ENCODE peak calls at places on chromosome 4, in six cellular contexts. S is H1, L is K562, U is SK-N-SH, V is GM12878, T is HepG2. Z is an unnamed sample.

GRCh38 chr4:122542411-122543236 is 78.2 kb downstream of the IL21 start:
- DNase-seq in S (no peak), L (no peak), U (no peak), V (peak), T (no peak), Z (peak)

GRCh38 chr4:68271851-68272756 is 26.6 kb upstream of the TMPRSS11B start:
- DNase-seq in S (no peak), L (peak), U (peak), V (no peak), T (peak), Z (peak)

GRCh38 chr4:16048639-16049448 is 35.0 kb downstream of the PROM1 start:
- DNase-seq in S (no peak), L (no peak), U (no peak), V (no peak), T (no peak), Z (no peak)

GRCh38 chr4:2795558-2796260 is 2.8 kb downstream of the SH3BP2 start:
- DNase-seq in S (no peak), L (no peak), U (peak), V (no peak), T (no peak), Z (no peak)

GRCh38 chr4:147580396-147580795 is 36.8 kb upstream of the TMEM184C start:
- DNase-seq in S (peak), L (no peak), U (no peak), V (no peak), T (no peak), Z (no peak)

GRCh38 chr4:51906167-51906647 is 63.3 kb downstream of the DCUN1D4 start:
- DNase-seq in S (no peak), L (no peak), U (no peak), V (peak), T (no peak), Z (no peak)

GRCh38 chr4:51831133-51831532 is 11.8 kb upstream of the DCUN1D4 start:
- DNase-seq in S (peak), L (no peak), U (peak), V (no peak), T (peak), Z (no peak)

GRCh38 chr4:183840311-183840710 is 64.8 kb upstream of the STOX2 start:
- DNase-seq in S (peak), L (peak), U (peak), V (peak), T (peak), Z (peak)

GRCh38 chr4:107993969-107994368 is 4.3 kb downstream of the HADH start:
- DNase-seq in S (no peak), L (no peak), U (no peak), V (peak), T (no peak), Z (no peak)

GRCh38 chr4:85149656-85150055 is 183.2 kb upstream of the WDFY3 start:
- DNase-seq in S (no peak), L (no peak), U (no peak), V (no peak), T (no peak), Z (no peak)

GRCh38 chr4:38865445-38865844 is 2.2 kb upstream of the FAM114A1 start:
- DNase-seq in S (no peak), L (no peak), U (no peak), V (no peak), T (peak), Z (no peak)

GRCh38 chr4:155745984-155746383 is 12.8 kb upstream of the GUCY1B1 start:
- DNase-seq in S (no peak), L (no peak), U (no peak), V (no peak), T (no peak), Z (no peak)

GRCh38 chr4:159048166-159048886 is 54.6 kb upstream of the RAPGEF2 start:
- DNase-seq in S (no peak), L (peak), U (peak), V (no peak), T (peak), Z (no peak)

GRCh38 chr4:4606321-4606720 is 64.5 kb upstream of the STX18 start:
- DNase-seq in S (no peak), L (no peak), U (no peak), V (no peak), T (no peak), Z (no peak)

GRCh38 chr4:7960790-7961655 is 21.4 kb upstream of the AFAP1 start:
- DNase-seq in S (no peak), L (no peak), U (peak), V (peak), T (no peak), Z (no peak)

GRCh38 chr4:55733874-55734437 is 85.6 kb upstream of the EXOC1L start:
- DNase-seq in S (no peak), L (peak), U (peak), V (no peak), T (peak), Z (no peak)

GRCh38 chr4:182823576-182823975 is 93.6 kb downstream of the DCTD start:
- DNase-seq in S (no peak), L (no peak), U (no peak), V (no peak), T (no peak), Z (no peak)
- TF ChIP-seq TAF1 in S (no peak), L (no peak), U (no peak), V (no peak), T (no peak), Z (no peak)

DNA sequence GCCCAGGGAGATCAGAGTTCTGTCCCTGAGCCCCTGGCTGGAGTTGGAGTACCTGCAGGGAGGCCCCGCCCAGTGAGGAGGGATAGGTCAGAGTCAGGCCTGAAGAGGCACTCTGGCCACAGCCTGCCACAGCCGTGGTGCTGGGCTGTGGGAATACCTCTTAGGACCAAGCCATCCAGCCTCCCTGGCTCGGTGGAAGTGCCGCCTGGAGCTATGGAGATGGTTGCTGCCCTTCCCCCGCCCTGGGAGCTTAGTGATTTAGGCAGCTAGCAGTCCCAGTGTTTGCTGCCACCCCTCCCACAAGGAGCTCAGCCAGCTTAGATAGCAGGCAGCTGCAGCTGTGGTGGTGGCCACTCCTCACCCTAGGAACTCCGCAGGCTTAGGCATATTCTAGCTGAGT is 446.3 kb upstream of the GNPDA2 start:
- DNase-seq in S (no peak), L (no peak), U (no peak), V (no peak), T (no peak), Z (no peak)
- TF ChIP-seq TAF1 in S (no peak), L (no peak), U (no peak), V (no peak), T (no peak), Z (no peak)

GRCh38 chr4:150828159-150828558 is 186.9 kb downstream of the LRBA start:
- DNase-seq in S (no peak), L (no peak), U (no peak), V (peak), T (no peak), Z (no peak)
- TF ChIP-seq TAF1 in S (no peak), L (no peak), U (no peak), V (no peak), T (no peak), Z (no peak)

GRCh38 chr4:189126040-189126439 is 814.6 kb upstream of the FRG1 start:
- DNase-seq in S (no peak), L (no peak), U (no peak), V (no peak), T (no peak), Z (no peak)

GRCh38 chr4:189124791-189125190 is 815.9 kb upstream of the FRG1 start:
- DNase-seq in S (no peak), L (no peak), U (no peak), V (no peak), T (no peak), Z (no peak)

GRCh38 chr4:189128341-189128740 is 812.3 kb upstream of the FRG1 start:
- DNase-seq in S (no peak), L (no peak), U (no peak), V (no peak), T (no peak), Z (no peak)

GRCh38 chr4:189121336-189121735 is 819.3 kb upstream of the FRG1 start:
- DNase-seq in S (no peak), L (no peak), U (no peak), V (no peak), T (no peak), Z (no peak)

GRCh38 chr4:189124149-189124758 is 816.4 kb upstream of the FRG1 start:
- DNase-seq in S (no peak), L (no peak), U (peak), V (no peak), T (peak), Z (no peak)
- TF ChIP-seq TAF1 in S (no peak), L (no peak), U (no peak), V (no peak), T (no peak), Z (no peak)

GRCh38 chr4:530017-530781 is 31.2 kb downstream of the PIGG start:
- DNase-seq in S (no peak), L (no peak), U (no peak), V (no peak), T (no peak), Z (no peak)

GRCh38 chr4:529563-529962 is 30.6 kb downstream of the PIGG start:
- DNase-seq in S (no peak), L (no peak), U (no peak), V (no peak), T (no peak), Z (no peak)

GRCh38 chr4:528296-528695 is 29.3 kb downstream of the PIGG start:
- DNase-seq in S (no peak), L (no peak), U (no peak), V (no peak), T (no peak), Z (no peak)

GRCh38 chr4:526971-527460 is 28.0 kb downstream of the PIGG start:
- DNase-seq in S (no peak), L (no peak), U (no peak), V (no peak), T (no peak), Z (no peak)

GRCh38 chr4:528835-529234 is 29.8 kb downstream of the PIGG start:
- DNase-seq in S (no peak), L (no peak), U (no peak), V (no peak), T (no peak), Z (no peak)
- TF ChIP-seq TAF1 in S (no peak), L (no peak), U (no peak), V (no peak), T (no peak), Z (no peak)

DNA sequence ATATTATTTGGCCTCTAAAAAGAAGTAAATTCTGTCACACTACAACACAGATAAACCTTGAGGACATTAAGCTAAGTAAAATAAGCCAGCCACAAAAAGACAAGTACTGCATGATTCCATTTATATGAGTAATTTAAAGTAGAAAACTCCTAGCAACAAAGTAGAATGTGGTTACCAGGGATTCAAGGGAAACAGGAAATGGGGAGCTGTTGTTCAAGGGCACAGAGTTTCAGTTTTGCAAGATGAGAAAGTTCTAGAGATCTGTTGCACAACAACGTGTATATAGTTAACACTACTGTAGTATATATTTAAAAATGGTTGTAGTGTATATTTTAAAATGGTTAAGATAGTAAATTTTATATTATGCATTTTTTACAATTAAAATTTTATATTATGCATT is 25.4 kb downstream of the SEC31A start:
- DNase-seq in S (no peak), L (no peak), U (no peak), V (no peak), T (peak), Z (no peak)
- TF ChIP-seq TAF1 in S (no peak), L (no peak), U (no peak), V (no peak), T (no peak), Z (no peak)

GRCh38 chr4:125703443-125703842 is 388.7 kb downstream of the FAT4 start:
- DNase-seq in S (no peak), L (no peak), U (no peak), V (no peak), T (no peak), Z (no peak)
- TF ChIP-seq TAF1 in S (no peak), L (no peak), U (no peak), V (no peak), T (no peak), Z (no peak)

DNA sequence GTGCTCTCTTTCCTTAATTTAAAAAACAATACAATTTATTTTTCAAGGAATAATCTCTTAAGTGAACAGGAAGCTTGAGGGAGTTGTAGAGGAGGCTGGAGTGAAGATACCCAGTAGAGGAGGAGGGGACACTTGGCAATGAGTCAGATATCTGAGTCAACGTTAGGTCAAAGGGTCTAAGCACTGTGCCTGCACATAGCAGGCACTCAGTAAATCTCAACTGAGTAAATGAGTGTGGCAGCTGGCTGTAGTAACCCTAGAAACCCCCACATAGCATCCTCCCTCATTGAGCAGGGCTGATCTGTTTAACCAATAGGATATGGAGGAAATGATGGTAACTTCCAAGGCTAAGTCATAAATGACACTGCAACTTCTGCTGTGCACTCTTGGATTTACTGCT is 186.1 kb upstream of the FAM241A start:
- DNase-seq in S (no peak), L (no peak), U (no peak), V (no peak), T (peak), Z (no peak)
- TF ChIP-seq TAF1 in S (no peak), L (no peak), U (no peak), V (no peak), T (no peak), Z (no peak)

Z was measured in GM12891.